ENCODE peak calls at places on chromosomes 12 and 14, in nine cellular contexts. C is mesothelial cell of epicardium; A is activated T-helper 9 cell treated with anti-CD3 and anti-CD28 coated beads, Interleukin-2, amount 50 U/mL, for 16 hours; W is NCI-H1092 treated with DMSO at 0.1 percent for 48 hours; X is activated CD4-positive, alpha-beta T cell treated with anti-CD3 and anti-CD28 coated beads, Interleukin-2, amount 10 ng/mL, durations not matched to agents 7 days and 5 days; D is GM12865; G is frontal cortex; Q is activated naive CD4-positive, alpha-beta T cell treated with Interleukin-2 at 50 U/mL for 16 hours; K is activated naive CD8-positive, alpha-beta T cell treated with anti-CD3 and anti-CD28 coated beads for 36 hours. P is an unnamed sample.
A peak's percentile ranks its signal among the peaks of the same experiment; 100 is the strongest.

GRCh38 chr12:70402597-70402996 is 36.5 kb downstream of the KCNMB4 start:
- DNase-seq in C (no peak), A (no peak), W (no peak), X (no peak), D (no peak), G (no peak), Q (no peak), K (no peak), P (no peak)

GRCh38 chr12:42180990-42181611 is 36.4 kb upstream of the GXYLT1 start:
- DNase-seq in C (no peak), A (no peak), W (no peak), X (no peak), D (no peak), G (no peak), Q (no peak), K (no peak), P (no peak)

GRCh38 chr12:31471061-31471460 is 119.9 kb downstream of the DENND5B start:
- DNase-seq in C (no peak), A (no peak), W (no peak), X (no peak), D (no peak), G (no peak), Q (no peak), K (no peak), P (no peak)

GRCh38 chr14:96351986-96352385 is 11.2 kb downstream of the ATG2B start:
- DNase-seq in C (no peak), A (no peak), W (no peak), X (no peak), D (no peak), G (no peak), Q (no peak), K (no peak), P (no peak)

GRCh38 chr12:96099986-96100385 is 64.6 kb upstream of the LTA4H start:
- DNase-seq in C (no peak), A (no peak), W (no peak), X (peak; percentile 35), D (no peak), G (no peak), Q (no peak), K (no peak), P (no peak)

GRCh38 chr14:71403673-71404072 is 496.4 kb downstream of the PCNX1 start:
- DNase-seq in C (no peak), A (no peak), W (peak; percentile 5), X (peak; percentile 57), D (peak; percentile 82), G (no peak), Q (peak; percentile 14), K (peak; percentile 8), P (no peak)

GRCh38 chr12:43282106-43282505 is 269.9 kb downstream of the ADAMTS20 start:
- DNase-seq in C (no peak), A (no peak), W (no peak), X (no peak), D (no peak), G (no peak), Q (no peak), K (no peak), P (no peak)

GRCh38 chr14:36317650-36318049 is 2.8 kb downstream of the MBIP start:
- DNase-seq in C (no peak), A (no peak), W (no peak), X (no peak), D (no peak), G (no peak), Q (no peak), K (no peak), P (no peak)

GRCh38 chr14:64417042-64417770 is 29.1 kb downstream of the MTHFD1 start:
- DNase-seq in C (no peak), A (no peak), W (no peak), X (no peak), D (no peak), G (no peak), Q (no peak), K (no peak), P (no peak)

GRCh38 chr14:73723799-73724621 is 9.8 kb upstream of the PNMA1 start:
- DNase-seq in C (no peak), A (no peak), W (no peak), X (no peak), D (peak; percentile 5), G (no peak), Q (no peak), K (no peak), P (peak; percentile 69)

GRCh38 chr14:89184952-89185351 is 232.1 kb downstream of the FOXN3 start:
- DNase-seq in C (no peak), A (no peak), W (peak; percentile 14), X (no peak), D (no peak), G (peak; percentile 26), Q (no peak), K (no peak), P (no peak)

GRCh38 chr14:90263748-90264449 is 7.5 kb downstream of the PSMC1 start:
- DNase-seq in C (no peak), A (no peak), W (no peak), X (no peak), D (no peak), G (no peak), Q (no peak), K (no peak), P (no peak)

GRCh38 chr12:123034022-123034541 is 53.6 kb downstream of the ARL6IP4 start:
- DNase-seq in C (no peak), A (no peak), W (no peak), X (no peak), D (no peak), G (no peak), Q (no peak), K (peak; percentile 15), P (no peak)

GRCh38 chr14:58919262-58919661 is 269.2 kb upstream of the DAAM1 start:
- DNase-seq in C (no peak), A (no peak), W (no peak), X (no peak), D (peak; percentile 19), G (no peak), Q (no peak), K (no peak), P (no peak)

P was measured in body of pancreas.